ENCODE peak calls at places on chromosomes 2 and 18, in six cellular contexts. M, S, B, D, T and U are unnamed samples.

GRCh38 chr2:20048488-20049443 is 2.7 kb downstream of the LAPTM4A start:
- DNase-seq in M (no peak), S (no peak), B (no peak), D (no peak), T (no peak), U (no peak)

GRCh38 chr18:35289293-35290069 is 548 bp downstream of the ZSCAN30 start:
- DNase-seq in M (peak; percentile 67), S (no peak), B (peak; percentile 50), D (no peak), T (no peak), U (no peak)

GRCh38 chr18:44341759-44342158 is 338.9 kb upstream of the SETBP1 start:
- DNase-seq in M (peak; percentile 49), S (no peak), B (no peak), D (peak; percentile 67), T (no peak), U (no peak)

GRCh38 chr2:166180951-166181812 is 53.4 kb upstream of the SCN1A start:
- DNase-seq in M (peak; percentile 65), S (no peak), B (peak; percentile 66), D (peak; percentile 47), T (no peak), U (no peak)

GRCh38 chr18:13450289-13451207 is 232.0 kb downstream of the LDLRAD4 start:
- DNase-seq in M (no peak), S (no peak), B (no peak), D (no peak), T (no peak), U (no peak)

GRCh38 chr2:122634261-122634660 is 878.8 kb downstream of the TSN start:
- DNase-seq in M (no peak), S (peak; percentile 75), B (peak; percentile 97), D (no peak), T (peak; percentile 18), U (peak; percentile 82)

GRCh38 chr2:241540391-241540765 is 18.2 kb upstream of the BOK start:
- DNase-seq in M (peak; percentile 84), S (no peak), B (no peak), D (peak; percentile 50), T (no peak), U (no peak)

GRCh38 chr2:61125798-61126197 is 36.2 kb upstream of the C2orf74 start:
- DNase-seq in M (no peak), S (no peak), B (no peak), D (no peak), T (no peak), U (no peak)

GRCh38 chr2:132542953-132543569 is 126.5 kb downstream of the GPR39 start:
- DNase-seq in M (no peak), S (no peak), B (no peak), D (no peak), T (no peak), U (no peak)

GRCh38 chr2:152582081-152582480 is 135.2 kb downstream of the PRPF40A start:
- DNase-seq in M (no peak), S (no peak), B (no peak), D (no peak), T (no peak), U (no peak)

GRCh38 chr2:238290079-238290478 is 1.7 kb upstream of the PER2 start:
- DNase-seq in M (no peak), S (no peak), B (peak; percentile 93), D (peak; percentile 96), T (no peak), U (no peak)

GRCh38 chr2:207184348-207184747 is 18.6 kb upstream of the KLF7 start:
- DNase-seq in M (no peak), S (no peak), B (peak; percentile 84), D (no peak), T (no peak), U (no peak)

GRCh38 chr2:108161298-108161697 is 78.5 kb upstream of the SULT1C3 start:
- DNase-seq in M (no peak), S (no peak), B (no peak), D (no peak), T (no peak), U (no peak)

GRCh38 chr2:21303876-21304275 is 180.1 kb downstream of the TDRD15 start:
- DNase-seq in M (no peak), S (no peak), B (no peak), D (no peak), T (no peak), U (no peak)

GRCh38 chr2:20381457-20381856 is 30.8 kb upstream of the PUM2 start:
- DNase-seq in M (no peak), S (no peak), B (peak; percentile 73), D (no peak), T (no peak), U (no peak)

GRCh38 chr2:107747964-107748583 is 78.6 kb upstream of the RGPD4 start:
- DNase-seq in M (no peak), S (no peak), B (no peak), D (no peak), T (no peak), U (no peak)

GRCh38 chr2:3807853-3808252 is 104.5 kb downstream of the DCDC2C start:
- DNase-seq in M (no peak), S (no peak), B (peak; percentile 60), D (no peak), T (peak; percentile 43), U (peak; percentile 26)

GRCh38 chr2:113114224-113114945 is 13.0 kb upstream of the IL1RN start:
- DNase-seq in M (no peak), S (no peak), B (no peak), D (no peak), T (no peak), U (no peak)

GRCh38 chr2:76998713-76999112 is 523.5 kb downstream of the LRRTM4 start:
- DNase-seq in M (no peak), S (no peak), B (no peak), D (no peak), T (no peak), U (no peak)

GRCh38 chr2:216023055-216023648 is 9.8 kb upstream of the MREG start:
- DNase-seq in M (no peak), S (no peak), B (peak; percentile 71), D (peak; percentile 45), T (no peak), U (no peak)

GRCh38 chr2:43455735-43456642 is 139.8 kb downstream of the THADA start:
- DNase-seq in M (no peak), S (no peak), B (peak; percentile 96), D (peak; percentile 30), T (no peak), U (no peak)

GRCh38 chr2:144460981-144461766 is 58.7 kb downstream of the ZEB2 start:
- DNase-seq in M (no peak), S (no peak), B (peak; percentile 90), D (no peak), T (peak; percentile 44), U (no peak)

GRCh38 chr2:184814428-184814827 is 216.1 kb downstream of the ZNF804A start:
- DNase-seq in M (no peak), S (no peak), B (no peak), D (no peak), T (no peak), U (no peak)

GRCh38 chr18:79217979-79218604 is 148.9 kb downstream of the ATP9B start:
- DNase-seq in M (no peak), S (no peak), B (no peak), D (no peak), T (no peak), U (no peak)

GRCh38 chr2:120132691-120133090 is 90.5 kb downstream of the TMEM185B start:
- DNase-seq in M (no peak), S (no peak), B (no peak), D (no peak), T (no peak), U (no peak)

GRCh38 chr2:98442488-98442887 is 2.2 kb upstream of the INPP4A start:
- DNase-seq in M (no peak), S (no peak), B (no peak), D (no peak), T (no peak), U (no peak)

GRCh38 chr2:116023026-116023425 is 1580.6 kb downstream of the DPP10 start:
- DNase-seq in M (no peak), S (no peak), B (no peak), D (no peak), T (no peak), U (no peak)

GRCh38 chr2:101952551-101952950 is 39.2 kb upstream of the IL1R2 start:
- DNase-seq in M (no peak), S (no peak), B (no peak), D (no peak), T (no peak), U (no peak)

GRCh38 chr18:68330658-68331057 is 384.2 kb downstream of the TMX3 start:
- DNase-seq in M (no peak), S (no peak), B (no peak), D (no peak), T (no peak), U (no peak)

GRCh38 chr2:142944264-142944663 is 66.8 kb downstream of the KYNU start:
- DNase-seq in M (no peak), S (no peak), B (peak; percentile 7), D (no peak), T (no peak), U (no peak)

GRCh38 chr2:232230557-232230956 is 148.0 kb upstream of the ALPP start:
- DNase-seq in M (no peak), S (no peak), B (peak; percentile 31), D (no peak), T (no peak), U (no peak)

GRCh38 chr2:64859208-64860161 is 129.7 kb upstream of the SLC1A4 start:
- DNase-seq in M (peak; percentile 94), S (no peak), B (peak; percentile 88), D (peak; percentile 94), T (peak; percentile 78), U (peak; percentile 80)
- TF ChIP-seq CTCF in M (peak; percentile 15), S (no peak), B (no peak), D (no peak), T (no peak), U (no peak)

DNA sequence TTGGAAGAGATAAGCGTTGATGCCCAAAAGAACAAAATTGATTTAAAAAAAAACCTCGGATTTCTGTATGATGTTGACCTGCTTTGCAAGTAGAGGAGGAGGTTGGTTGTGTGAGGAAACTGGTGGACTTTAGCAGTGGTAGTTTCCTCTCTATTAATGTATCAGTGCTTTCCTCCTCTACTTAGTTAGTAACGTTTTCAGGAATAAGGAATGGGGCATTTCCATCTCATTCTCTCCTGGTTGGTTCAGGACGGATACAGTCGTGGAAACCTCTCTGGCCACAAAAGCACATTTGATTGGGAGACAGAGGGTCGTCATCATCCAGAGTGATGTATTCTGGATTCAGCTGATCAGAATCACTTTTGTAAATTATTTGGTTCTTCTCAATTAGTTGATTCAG is 1.5 kb downstream of the FHOD3 start:
- DNase-seq in M (no peak), S (no peak), B (no peak), D (no peak), T (no peak), U (no peak)
- H3K4me3 ChIP-seq in M (no peak overlapping the region), S (peak overlapping the region; percentile 87), B (peak overlapping the region; percentile 67), D (peak overlapping the region; percentile 75), T (no peak overlapping the region), U (no peak overlapping the region)

DNA sequence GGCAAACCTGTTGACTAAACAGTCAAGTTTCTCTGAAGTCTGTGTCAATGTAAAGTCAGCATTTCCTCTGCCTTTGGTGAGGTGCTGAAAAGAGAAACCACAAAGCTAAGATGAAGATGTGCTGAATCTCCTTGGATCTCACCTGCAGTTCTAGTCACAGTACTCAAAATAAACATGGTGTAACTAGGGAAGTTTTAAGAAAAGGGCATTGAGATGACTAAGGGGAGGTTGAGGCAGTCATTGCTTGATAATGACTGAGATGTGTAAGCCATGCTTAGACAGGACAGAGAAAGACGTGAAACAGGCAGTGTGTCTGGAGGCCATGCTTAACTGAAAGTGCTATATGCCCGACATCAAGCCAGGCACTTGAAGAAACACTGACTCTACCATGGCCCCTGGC is 1010.0 kb upstream of the CELF4 start:
- DNase-seq in M (no peak), S (no peak), B (no peak), D (no peak), T (no peak), U (no peak)
- TF ChIP-seq CTCF in M (no peak), S (no peak), B (no peak), D (no peak), T (no peak), U (no peak)

GRCh38 chr2:73418343-73418742 is 32.7 kb downstream of the ALMS1 start:
- DNase-seq in M (peak; percentile 84), S (no peak), B (peak; percentile 92), D (no peak), T (peak; percentile 65), U (peak; percentile 40)
- H3K4me3 ChIP-seq in M (no peak overlapping the region), S (no peak overlapping the region), B (no peak overlapping the region), D (no peak overlapping the region), T (no peak overlapping the region), U (no peak overlapping the region)